ENCODE peak calls at places on chromosomes 13 and 19, in seven cellular contexts. One of them, this sample, is unnamed.

GRCh38 chr19:18002347-18002850 is 5.6 kb upstream of the ARRDC2 start:
- DNase-seq in GDM1: peak; percentile 58
- DNase-seq in A549: no peak
- DNase-seq in KBM-7: peak; percentile 85
- DNase-seq in lower lobe of right lung: peak; percentile 86
- DNase-seq in activated naive CD4-positive, alpha-beta T cell: no peak
- DNase-seq in hypothalamus: no peak
- DNase-seq in this sample: peak; percentile 86

GRCh38 chr13:34657716-34658115 is 284.4 kb upstream of the NBEA start:
- DNase-seq in hypothalamus: no peak
- DNase-seq in activated naive CD4-positive, alpha-beta T cell: no peak
- DNase-seq in GDM1: no peak
- DNase-seq in KBM-7: no peak
- DNase-seq in A549: peak; percentile 45
- DNase-seq in lower lobe of right lung: no peak
- DNase-seq in this sample: no peak

GRCh38 chr19:50381881-50382729 is 2.0 kb upstream of the POLD1 start:
- DNase-seq in KBM-7: no peak
- DNase-seq in A549: no peak
- DNase-seq in activated naive CD4-positive, alpha-beta T cell: no peak
- DNase-seq in GDM1: no peak
- DNase-seq in lower lobe of right lung: no peak
- DNase-seq in hypothalamus: no peak
- DNase-seq in this sample: no peak

GRCh38 chr19:8610041-8610927 is at the start of gene ADAMTS10:
- DNase-seq in activated naive CD4-positive, alpha-beta T cell: peak; percentile 58
- DNase-seq in A549: no peak
- DNase-seq in lower lobe of right lung: no peak
- DNase-seq in KBM-7: peak; percentile 41
- DNase-seq in hypothalamus: no peak
- DNase-seq in GDM1: peak; percentile 54
- DNase-seq in this sample: no peak

GRCh38 chr13:44431150-44431549 is 57.5 kb downstream of the SERP2 start:
- DNase-seq in GDM1: no peak
- DNase-seq in lower lobe of right lung: no peak
- DNase-seq in KBM-7: no peak
- DNase-seq in hypothalamus: no peak
- DNase-seq in activated naive CD4-positive, alpha-beta T cell: no peak
- DNase-seq in A549: peak; percentile 43
- DNase-seq in this sample: no peak

GRCh38 chr13:74710006-74710405 is 575.8 kb upstream of the KLF12 start:
- DNase-seq in activated naive CD4-positive, alpha-beta T cell: no peak
- DNase-seq in lower lobe of right lung: no peak
- DNase-seq in hypothalamus: no peak
- DNase-seq in GDM1: no peak
- DNase-seq in A549: no peak
- DNase-seq in KBM-7: no peak
- DNase-seq in this sample: no peak

GRCh38 chr13:88823114-88823513 is 1151.9 kb downstream of the SLITRK5 start:
- DNase-seq in A549: no peak
- DNase-seq in lower lobe of right lung: no peak
- DNase-seq in hypothalamus: no peak
- DNase-seq in KBM-7: no peak
- DNase-seq in GDM1: no peak
- DNase-seq in activated naive CD4-positive, alpha-beta T cell: no peak
- DNase-seq in this sample: no peak

GRCh38 chr19:17292301-17293074 is 10.7 kb downstream of the ABHD8 start:
- DNase-seq in GDM1: peak; percentile 66
- DNase-seq in hypothalamus: peak; percentile 16
- DNase-seq in activated naive CD4-positive, alpha-beta T cell: peak; percentile 74
- DNase-seq in A549: peak; percentile 94
- DNase-seq in lower lobe of right lung: peak; percentile 77
- DNase-seq in KBM-7: peak; percentile 87
- DNase-seq in this sample: peak; percentile 94

GRCh38 chr19:54478677-54479266 is 5.7 kb upstream of the CDC42EP5 start:
- DNase-seq in KBM-7: peak; percentile 68
- DNase-seq in A549: peak; percentile 73
- DNase-seq in lower lobe of right lung: no peak
- DNase-seq in GDM1: peak; percentile 23
- DNase-seq in activated naive CD4-positive, alpha-beta T cell: no peak
- DNase-seq in hypothalamus: no peak
- DNase-seq in this sample: peak; percentile 42

GRCh38 chr19:49595006-49595818 is 4.2 kb downstream of the PRR12 start:
- DNase-seq in hypothalamus: no peak
- DNase-seq in KBM-7: no peak
- DNase-seq in GDM1: no peak
- DNase-seq in lower lobe of right lung: no peak
- DNase-seq in A549: no peak
- DNase-seq in activated naive CD4-positive, alpha-beta T cell: no peak
- DNase-seq in this sample: no peak

GRCh38 chr13:113035209-113035800 is 66.3 kb downstream of the MCF2L start:
- DNase-seq in hypothalamus: no peak
- DNase-seq in GDM1: no peak
- DNase-seq in lower lobe of right lung: no peak
- DNase-seq in activated naive CD4-positive, alpha-beta T cell: no peak
- DNase-seq in A549: no peak
- DNase-seq in KBM-7: no peak
- DNase-seq in this sample: no peak

GRCh38 chr19:55544776-55545439 is 435 bp downstream of the SBK3 start:
- DNase-seq in KBM-7: no peak
- DNase-seq in A549: no peak
- DNase-seq in GDM1: no peak
- DNase-seq in lower lobe of right lung: no peak
- DNase-seq in activated naive CD4-positive, alpha-beta T cell: no peak
- DNase-seq in hypothalamus: no peak
- DNase-seq in this sample: no peak

GRCh38 chr13:49546559-49546958 is 38.8 kb downstream of the RCBTB1 start:
- DNase-seq in hypothalamus: no peak
- DNase-seq in lower lobe of right lung: no peak
- DNase-seq in GDM1: no peak
- DNase-seq in A549: no peak
- DNase-seq in activated naive CD4-positive, alpha-beta T cell: no peak
- DNase-seq in KBM-7: no peak
- DNase-seq in this sample: no peak